ENCODE peak calls at places on chromosomes 13 and 19, in four cellular contexts. V, P, S and N are unnamed samples.

GRCh38 chr13:41008349-41008980 is 10.7 kb downstream of the ELF1 start:
- DNase-seq in V (peak), P (no peak), S (no peak), N (no peak)

GRCh38 chr19:40312533-40312932 is 27.4 kb upstream of the AKT2 start:
- DNase-seq in V (no peak), P (no peak), S (no peak), N (no peak)

GRCh38 chr19:19533826-19534225 is 4.2 kb upstream of the CILP2 start:
- DNase-seq in V (no peak), P (no peak), S (no peak), N (no peak)

GRCh38 chr13:42330991-42331390 is 59.0 kb downstream of the AKAP11 start:
- DNase-seq in V (no peak), P (no peak), S (no peak), N (no peak)

GRCh38 chr13:40190656-40191100 is 475.8 kb downstream of the FOXO1 start:
- DNase-seq in V (peak), P (no peak), S (no peak), N (no peak)

GRCh38 chr13:77507931-77508776 is 27.4 kb upstream of the SCEL start:
- DNase-seq in V (no peak), P (no peak), S (no peak), N (no peak)

GRCh38 chr13:98461525-98462240 is 115.2 kb downstream of the STK24 start:
- DNase-seq in V (no peak), P (no peak), S (no peak), N (no peak)

GRCh38 chr19:44597131-44597491 is 16.3 kb upstream of the IGSF23 start:
- DNase-seq in V (no peak), P (no peak), S (no peak), N (no peak)

GRCh38 chr19:28667348-28667977 is 545.5 kb downstream of the UQCRFS1 start:
- DNase-seq in V (no peak), P (no peak), S (no peak), N (no peak)

GRCh38 chr13:50224534-50224933 is 209.3 kb downstream of the KCNRG start:
- DNase-seq in V (no peak), P (no peak), S (no peak), N (no peak)

GRCh38 chr19:29673451-29674371 is 8.4 kb downstream of the PLEKHF1 start:
- DNase-seq in V (no peak), P (no peak), S (no peak), N (no peak)

GRCh38 chr19:54311486-54311885 is 1.5 kb downstream of the LILRA5 start:
- DNase-seq in V (no peak), P (no peak), S (no peak), N (no peak)

GRCh38 chr19:57406516-57407123 is 4.3 kb upstream of the ZNF17 start:
- DNase-seq in V (peak), P (peak), S (peak), N (peak)

GRCh38 chr13:73859841-73860240 is 274.4 kb downstream of the KLF12 start:
- DNase-seq in V (no peak), P (no peak), S (no peak), N (no peak)

GRCh38 chr19:49890349-49891311 is 6.1 kb downstream of the IL4I1 start:
- DNase-seq in V (no peak), P (peak), S (peak), N (peak)

GRCh38 chr13:25874907-25875306 is 176.9 kb downstream of the SHISA2 start:
- DNase-seq in V (no peak), P (no peak), S (no peak), N (no peak)

GRCh38 chr13:44425041-44425814 is 51.6 kb downstream of the SERP2 start:
- DNase-seq in V (no peak), P (no peak), S (no peak), N (no peak)

GRCh38 chr13:92829930-92830329 is 396.7 kb upstream of the GPC6 start:
- DNase-seq in V (no peak), P (no peak), S (no peak), N (no peak)

GRCh38 chr19:10001899-10002298 is 8.4 kb downstream of the COL5A3 start:
- DNase-seq in V (peak), P (peak), S (peak), N (peak)

GRCh38 chr19:920051-920857 is 3.1 kb downstream of the KISS1R start:
- DNase-seq in V (no peak), P (no peak), S (no peak), N (peak)

GRCh38 chr13:33918199-33918932 is 100.4 kb downstream of the RFC3 start:
- DNase-seq in V (no peak), P (peak), S (no peak), N (no peak)

GRCh38 chr13:92312823-92313222 is 913.8 kb upstream of the GPC6 start:
- DNase-seq in V (no peak), P (no peak), S (no peak), N (no peak)

GRCh38 chr19:33434886-33435705 is 61.6 kb downstream of the CEBPG start:
- DNase-seq in V (no peak), P (no peak), S (no peak), N (no peak)

GRCh38 chr13:106143392-106143791 is 392.1 kb downstream of the EFNB2 start:
- DNase-seq in V (no peak), P (no peak), S (no peak), N (no peak)

GRCh38 chr13:27975579-27976361 is 6.7 kb upstream of the CDX2 start:
- DNase-seq in V (no peak), P (no peak), S (no peak), N (no peak)

GRCh38 chr13:40283666-40284065 is 382.8 kb downstream of the FOXO1 start:
- DNase-seq in V (no peak), P (no peak), S (no peak), N (no peak)

GRCh38 chr19:53908106-53908932 is 759 bp upstream of the CACNG7 start:
- DNase-seq in V (no peak), P (peak), S (peak), N (peak)

GRCh38 chr13:106567421-106568224 is at the start of gene ARGLU1:
- DNase-seq in V (peak), P (peak), S (peak), N (peak)

GRCh38 chr13:79966502-79966901 is 374.4 kb downstream of the SPRY2 start:
- DNase-seq in V (no peak), P (no peak), S (no peak), N (peak)

GRCh38 chr13:41075034-41075433 is 13.7 kb downstream of the WBP4 start:
- DNase-seq in V (no peak), P (peak), S (peak), N (no peak)

GRCh38 chr13:33917135-33917534 is 99.2 kb downstream of the RFC3 start:
- DNase-seq in V (no peak), P (no peak), S (no peak), N (no peak)

GRCh38 chr19:33111587-33111986 is 20.3 kb upstream of the WDR88 start:
- DNase-seq in V (no peak), P (no peak), S (no peak), N (no peak)

GRCh38 chr13:99312493-99312883 is 5.3 kb upstream of the GPR183 start:
- DNase-seq in V (no peak), P (no peak), S (no peak), N (no peak)

GRCh38 chr19:18558595-18558994 is 925 bp downstream of the KXD1 start:
- DNase-seq in V (no peak), P (no peak), S (no peak), N (no peak)

GRCh38 chr13:63307239-63307638 is 1891.6 kb upstream of the PCDH20 start:
- DNase-seq in V (no peak), P (no peak), S (no peak), N (no peak)

GRCh38 chr19:1284979-1285736 is 515 bp upstream of the EFNA2 start:
- DNase-seq in V (no peak), P (no peak), S (no peak), N (peak)

GRCh38 chr13:100859861-100860260 is 185.3 kb upstream of the TMTC4 start:
- DNase-seq in V (no peak), P (no peak), S (no peak), N (no peak)

GRCh38 chr19:46089432-46089831 is 35.1 kb downstream of the IGFL3 start:
- DNase-seq in V (no peak), P (no peak), S (no peak), N (no peak)

DNA sequence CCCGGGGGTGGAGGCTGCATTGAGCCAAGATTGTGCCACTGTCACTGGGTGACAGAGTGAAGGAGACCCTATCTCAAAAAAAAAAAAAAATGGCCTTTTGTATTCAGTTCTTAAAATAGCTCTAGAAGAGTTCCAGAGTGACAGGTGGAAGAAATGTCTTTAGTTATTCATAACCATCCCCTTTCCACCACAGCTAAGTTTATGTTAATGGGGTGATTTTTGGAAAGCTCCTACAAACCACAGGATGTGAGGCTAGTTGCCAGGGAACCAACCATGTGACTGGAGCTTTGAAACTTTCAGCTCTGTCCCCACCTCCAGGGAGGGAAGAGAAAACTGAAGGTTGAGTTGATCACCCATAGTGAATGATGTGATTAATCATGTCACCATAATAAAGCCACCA is 6.9 kb downstream of the ZNF490 start:
- DNase-seq in V (no peak), P (no peak), S (no peak), N (no peak)
- TF ChIP-seq ELF4 in V (no peak), P (no peak), S (no peak), N (no peak)

DNA sequence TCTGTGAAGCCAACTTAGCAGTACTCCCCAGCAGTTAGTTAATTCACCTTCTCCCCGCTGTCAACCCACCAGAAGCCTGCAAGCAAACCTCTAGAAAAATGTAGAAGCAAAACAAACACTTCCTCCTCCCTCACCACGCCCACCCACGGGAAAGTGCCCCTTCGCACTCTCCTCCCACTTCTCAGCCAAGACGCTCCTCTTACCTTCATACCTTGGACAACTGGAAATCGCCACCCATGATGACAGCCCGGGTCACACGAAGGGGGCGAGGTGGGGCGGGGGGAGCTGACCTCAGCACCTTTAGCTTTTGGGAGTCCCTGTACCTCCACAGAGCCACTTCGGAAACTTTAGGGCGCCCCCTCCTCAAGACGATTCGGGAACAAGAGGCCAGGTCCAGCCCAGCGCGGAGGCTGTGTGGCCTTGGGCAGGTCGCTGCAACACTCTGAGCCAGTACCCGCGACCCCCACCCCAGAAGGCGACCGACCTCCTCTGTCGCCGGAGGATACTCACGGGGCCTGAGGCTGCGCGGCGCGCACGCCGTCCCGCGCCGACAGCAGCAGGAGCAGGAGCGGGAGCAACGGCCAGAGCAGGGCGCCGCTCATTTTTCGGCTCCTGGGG is 460 bp downstream of the CPAMD8 start:
- DNase-seq in V (no peak), P (no peak), S (no peak), N (no peak)
- TF ChIP-seq SP1 in V (no peak), P (no peak), S (no peak), N (no peak)

DNA sequence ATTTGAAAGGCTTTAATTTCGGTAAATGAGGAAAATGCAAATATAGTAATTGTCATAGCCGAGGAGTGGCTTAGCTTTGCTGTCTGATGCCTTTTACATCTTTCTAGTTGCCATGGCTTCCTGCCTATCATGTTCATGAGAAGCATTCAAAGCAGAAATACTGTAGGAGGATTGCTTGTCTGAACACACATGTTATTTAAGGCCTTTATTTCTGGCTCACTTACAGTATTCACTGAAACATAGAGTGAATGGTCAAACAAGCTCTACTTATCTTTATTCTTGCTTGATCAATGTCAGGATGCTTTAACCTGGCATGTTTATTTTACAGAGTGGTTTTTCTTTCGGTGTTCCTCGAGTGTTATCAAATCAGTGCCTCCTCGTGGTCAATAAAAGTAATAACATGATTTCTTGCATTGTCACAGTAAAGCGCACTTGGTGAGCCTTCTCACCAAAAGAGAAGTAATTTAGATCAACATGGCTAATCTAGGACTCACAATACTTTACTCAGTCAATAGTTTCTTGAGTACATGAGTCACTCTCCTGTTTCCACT is 73.5 kb upstream of the PCDH17 start:
- DNase-seq in V (peak), P (peak), S (no peak), N (no peak)
- TF ChIP-seq ELF4 in V (no peak), P (no peak), S (no peak), N (no peak)

DNA sequence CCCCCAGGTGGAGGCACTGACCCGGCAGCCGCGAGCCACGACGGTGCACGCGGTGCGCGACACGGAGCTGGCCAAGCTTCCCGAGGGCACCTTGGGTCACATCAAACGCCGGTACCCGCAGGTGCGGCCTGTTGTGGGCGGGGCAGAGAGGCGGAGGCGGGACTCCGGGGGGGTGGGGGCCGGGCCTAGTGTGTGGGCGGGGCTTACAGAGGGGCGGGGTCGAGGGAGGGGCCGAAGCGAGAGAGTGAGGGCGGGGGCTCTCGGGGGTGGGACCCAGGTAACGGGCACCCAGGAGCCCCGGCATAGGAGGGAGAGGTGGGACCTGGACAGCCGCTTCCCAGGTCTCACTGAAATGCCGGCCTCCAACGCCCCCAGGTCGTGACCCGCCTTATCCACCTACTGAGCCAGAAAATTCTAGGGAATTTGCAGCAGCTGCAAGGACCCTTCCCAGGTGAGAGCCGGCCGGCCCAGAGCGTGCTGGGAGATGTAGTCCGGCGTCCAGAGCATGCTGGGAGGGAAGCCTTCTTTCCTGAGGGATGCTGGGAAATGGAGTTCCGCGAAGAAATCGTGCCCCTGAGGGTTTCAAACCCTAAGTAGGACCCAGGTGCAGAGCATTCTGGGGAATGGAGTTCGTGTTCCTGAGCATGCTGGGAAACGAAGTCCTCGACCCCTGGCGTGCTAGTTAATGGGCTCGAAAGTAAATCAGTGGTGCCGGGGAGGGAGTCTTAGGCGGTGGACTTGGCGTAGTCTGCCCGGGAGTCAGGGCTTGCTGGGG is 15.7 kb downstream of the PNPLA6 start:
- DNase-seq in V (no peak), P (peak), S (peak), N (peak)
- TF ChIP-seq SP1 in V (no peak), P (peak), S (no peak), N (peak)

GRCh38 chr19:38684078-38684861 is 36.8 kb downstream of the ACTN4 start:
- DNase-seq in V (no peak), P (peak), S (peak), N (no peak)

GRCh38 chr19:38682872-38683392 is 35.5 kb downstream of the ACTN4 start:
- DNase-seq in V (no peak), P (no peak), S (no peak), N (no peak)

GRCh38 chr19:38682195-38682867 is 34.9 kb downstream of the ACTN4 start:
- DNase-seq in V (no peak), P (no peak), S (no peak), N (no peak)

GRCh38 chr19:38684862-38685665 is 37.6 kb downstream of the ACTN4 start:
- DNase-seq in V (no peak), P (no peak), S (no peak), N (no peak)

GRCh38 chr19:38683393-38684077 is 36.1 kb downstream of the ACTN4 start:
- DNase-seq in V (peak), P (peak), S (peak), N (peak)
- TF ChIP-seq ELF4 in V (no peak), P (no peak), S (no peak), N (no peak)

DNA sequence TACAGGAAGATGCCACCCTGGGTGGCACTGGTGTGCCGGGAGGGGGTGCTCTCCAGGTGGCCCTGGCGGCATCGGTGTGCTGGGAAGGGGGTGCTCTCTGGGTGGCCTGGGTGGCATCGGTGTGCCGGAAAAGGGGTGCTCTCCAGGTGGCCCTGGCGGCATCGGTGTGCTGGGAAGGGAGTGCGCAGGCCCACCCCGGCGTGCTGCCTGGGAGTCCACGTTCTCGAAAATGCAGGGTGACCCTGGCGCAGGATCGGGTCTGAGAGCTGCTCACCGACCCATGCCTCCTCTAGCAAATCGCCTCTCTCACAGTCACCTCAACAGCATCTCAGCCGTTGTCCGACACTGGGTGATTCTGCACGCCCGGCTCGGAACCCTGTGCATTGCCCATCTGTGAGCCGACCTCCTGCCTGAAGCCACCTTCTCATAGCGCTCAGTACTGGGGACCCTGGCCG is 36.4 kb downstream of the RASA3 start:
- DNase-seq in V (no peak), P (no peak), S (no peak), N (peak)
- TF ChIP-seq SP1 in V (no peak), P (no peak), S (no peak), N (no peak)